ENCODE peak calls at places on chromosomes 4 and X, in four cellular contexts. V, S, C and H are unnamed samples.

GRCh38 chr4:76690091-76690905 is 207.6 kb downstream of the SOWAHB start:
- DNase-seq in C (peak), S (peak), V (no peak), H (no peak)

GRCh38 chrX:24260827-24261550 is 52.9 kb downstream of the SUPT20HL2 start:
- DNase-seq in V (no peak), S (no peak), C (peak), H (peak)

GRCh38 chr4:59838236-59838635 is 1361.9 kb upstream of the ADGRL3 start:
- DNase-seq in V (no peak), S (no peak), C (no peak), H (no peak)

GRCh38 chr4:88841635-88842034 is 144.0 kb upstream of the NAP1L5 start:
- DNase-seq in V (no peak), C (no peak), S (no peak), H (no peak)

GRCh38 chr4:12203945-12204344 is 775.3 kb upstream of the HS3ST1 start:
- DNase-seq in S (no peak), C (no peak), V (no peak), H (no peak)

GRCh38 chrX:83501540-83501939 is 6.5 kb upstream of the POU3F4 start:
- DNase-seq in V (no peak), C (no peak), S (no peak), H (no peak)

GRCh38 chr4:39308576-39308975 is 57.6 kb downstream of the RFC1 start:
- DNase-seq in S (no peak), V (no peak), C (no peak), H (no peak)

GRCh38 chr4:128191115-128191897 is 96.3 kb downstream of the PGRMC2 start:
- DNase-seq in S (peak), C (peak), V (peak), H (peak)

GRCh38 chr4:139599594-139600374 is 43.8 kb upstream of the SETD7 start:
- DNase-seq in V (no peak), S (peak), C (no peak), H (no peak)

GRCh38 chr4:4575284-4576211 is 33.7 kb upstream of the STX18 start:
- DNase-seq in S (peak), C (peak), V (peak), H (peak)

GRCh38 chrX:100368167-100368566 is 41.9 kb downstream of the PCDH19 start:
- DNase-seq in S (peak), V (no peak), C (no peak), H (no peak)

GRCh38 chr4:53354012-53354722 is 11.7 kb downstream of the SCFD2 start:
- DNase-seq in C (no peak), V (no peak), S (no peak), H (no peak)

GRCh38 chr4:118369231-118369630 is 16.4 kb upstream of the PRSS12 start:
- DNase-seq in C (no peak), V (no peak), S (no peak), H (no peak)

GRCh38 chrX:56798866-56799864 is 70.1 kb downstream of the NBDY start:
- DNase-seq in S (no peak), C (peak), V (no peak), H (no peak)

GRCh38 chrX:105837227-105837626 is 14.9 kb downstream of the NRK start:
- DNase-seq in C (no peak), V (no peak), S (no peak), H (peak)

GRCh38 chr4:168711197-168712120 is 214.6 kb downstream of the PALLD start:
- DNase-seq in S (no peak), C (no peak), V (no peak), H (peak)

GRCh38 chr4:1985287-1985686 is 23.5 kb downstream of the NELFA start:
- DNase-seq in V (no peak), S (no peak), C (no peak), H (no peak)

GRCh38 chr4:94889523-94889922 is 131.8 kb downstream of the BMPR1B start:
- DNase-seq in C (no peak), V (no peak), S (no peak), H (no peak)

GRCh38 chr4:24857996-24858395 is 54.8 kb downstream of the CCDC149 start:
- DNase-seq in V (no peak), S (no peak), C (no peak), H (no peak)

GRCh38 chr4:72152731-72153130 is 120.9 kb downstream of the NPFFR2 start:
- DNase-seq in C (no peak), V (no peak), S (no peak), H (no peak)

GRCh38 chr4:156762851-156763250 is 208.7 kb downstream of the PDGFC start:
- DNase-seq in V (no peak), S (no peak), C (no peak), H (peak)

GRCh38 chr4:121270384-121270783 is 106.3 kb upstream of the TNIP3 start:
- DNase-seq in V (no peak), C (no peak), S (no peak), H (no peak)

GRCh38 chr4:10288830-10289533 is 168.2 kb downstream of the ZNF518B start:
- DNase-seq in S (no peak), V (no peak), C (no peak), H (no peak)

GRCh38 chr4:155745984-155746383 is 12.8 kb upstream of the GUCY1B1 start:
- DNase-seq in V (no peak), S (no peak), C (no peak), H (no peak)

GRCh38 chrX:148580016-148580415 is 79.6 kb downstream of the AFF2 start:
- DNase-seq in V (no peak), S (no peak), C (no peak), H (no peak)

GRCh38 chrX:25207803-25208202 is 192.0 kb upstream of the ARX start:
- DNase-seq in V (no peak), S (no peak), C (no peak), H (no peak)

GRCh38 chr4:2714071-2714770 is 41.9 kb downstream of the TNIP2 start:
- DNase-seq in S (no peak), C (no peak), V (no peak), H (peak)

GRCh38 chr4:2825184-2825506 is 18.5 kb upstream of the ADD1 start:
- DNase-seq in C (no peak), S (no peak), V (no peak), H (no peak)

GRCh38 chrX:43552166-43552565 is 103.9 kb upstream of the MAOA start:
- DNase-seq in S (peak), C (peak), V (no peak), H (no peak)

GRCh38 chr4:83639849-83640493 is 104.1 kb downstream of the GPAT3 start:
- DNase-seq in S (peak), V (peak), C (peak), H (no peak)
- TF ChIP-seq EP300 in S (no peak), V (no peak), C (no peak), H (no peak)

DNA sequence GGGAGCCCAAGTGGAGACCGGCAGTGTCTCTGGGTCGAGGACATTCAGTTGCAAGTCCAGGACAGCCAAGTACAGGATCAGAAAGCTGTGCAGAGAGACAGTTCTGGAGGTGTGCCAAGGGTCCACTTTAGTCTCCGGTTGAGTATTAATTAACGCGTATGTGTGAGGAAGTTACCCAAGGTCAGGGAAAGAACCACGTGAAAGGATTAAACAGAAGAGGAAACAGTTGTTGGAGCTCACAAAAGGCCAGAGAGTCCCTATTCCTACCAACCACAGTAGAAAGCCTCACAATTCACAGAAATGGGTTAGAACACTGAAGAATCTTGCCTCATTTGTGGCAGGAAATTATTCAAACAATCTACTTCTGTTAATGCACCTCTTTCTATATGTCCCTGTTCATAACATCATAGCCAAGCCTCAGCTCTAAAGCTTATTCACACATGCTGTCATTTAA is 17.9 kb upstream of the NSUN7 start:
- DNase-seq in S (no peak), C (peak), V (no peak), H (peak)
- H3K27ac ChIP-seq in S (no peak), C (peak), V (no peak), H (peak)

DNA sequence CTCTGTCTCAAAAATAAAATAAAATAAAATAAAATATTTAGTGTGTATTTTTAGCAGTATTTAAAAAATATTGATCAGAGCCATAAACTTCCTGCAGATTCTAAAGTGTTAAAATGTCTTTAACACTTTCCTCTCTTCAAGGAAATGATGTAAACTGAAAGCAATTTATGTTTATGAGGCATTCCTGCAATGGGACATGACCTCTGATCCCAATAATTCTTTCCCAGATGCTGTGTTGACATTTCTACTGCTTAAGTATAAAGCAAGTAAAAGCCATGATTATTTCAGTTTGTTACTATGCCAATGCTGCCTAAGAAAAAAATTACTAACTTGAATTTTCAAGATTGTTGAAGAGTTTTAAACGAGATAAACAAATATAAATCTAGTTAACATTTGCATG is 29.0 kb downstream of the COQ2 start:
- DNase-seq in V (no peak), S (peak), C (no peak), H (no peak)
- TF ChIP-seq EP300 in V (no peak), S (peak), C (no peak), H (no peak)

GRCh38 chr4:147815741-147816140 is 83.9 kb downstream of the ARHGAP10 start:
- DNase-seq in V (no peak), S (no peak), C (no peak), H (no peak)

GRCh38 chr4:147816382-147817254 is 84.7 kb downstream of the ARHGAP10 start:
- DNase-seq in S (no peak), C (no peak), V (no peak), H (no peak)

GRCh38 chr4:147811878-147812277 is 80.0 kb downstream of the ARHGAP10 start:
- DNase-seq in V (no peak), C (no peak), S (no peak), H (no peak)

GRCh38 chr4:147814334-147814733 is 82.4 kb downstream of the ARHGAP10 start:
- DNase-seq in S (no peak), V (no peak), C (no peak), H (no peak)

GRCh38 chr4:147813107-147813773 is 81.4 kb downstream of the ARHGAP10 start:
- DNase-seq in S (no peak), V (no peak), C (no peak), H (no peak)
- H3K27ac ChIP-seq in S (no peak), V (no peak), C (peak), H (peak)

DNA sequence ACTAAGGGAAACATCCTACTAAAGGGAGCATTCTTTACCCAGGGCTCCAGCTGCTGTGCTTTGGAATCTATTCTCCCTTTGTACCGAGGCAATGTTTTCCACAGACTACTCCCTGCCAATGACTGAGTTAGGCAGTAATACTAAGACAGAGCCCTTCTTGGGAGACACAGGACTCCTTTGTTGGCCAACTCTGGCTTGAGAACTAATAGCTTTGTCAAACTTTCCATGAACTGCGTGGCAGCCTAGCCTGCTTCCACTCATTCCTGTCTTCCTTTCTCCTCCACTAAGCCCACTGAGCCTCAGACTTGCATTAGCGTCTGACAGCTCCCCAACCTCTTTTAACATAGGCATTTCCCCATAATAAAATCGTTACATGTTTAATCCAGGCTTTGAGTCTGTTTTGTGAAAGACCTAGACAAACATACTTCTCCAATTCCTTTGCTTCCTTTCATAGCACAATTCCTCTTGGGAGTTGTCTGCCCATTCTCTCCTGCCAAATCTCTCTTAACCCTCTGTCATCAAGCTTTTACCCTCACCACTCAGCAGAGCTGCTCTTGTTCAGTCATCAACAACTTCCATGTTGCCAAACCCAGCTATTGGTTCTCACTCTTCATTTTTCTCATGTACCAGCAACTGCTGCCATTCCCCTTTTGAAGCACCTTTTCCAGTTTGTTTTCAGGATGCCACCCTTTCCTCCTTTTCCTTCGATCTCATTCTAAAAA is 300.3 kb upstream of the IGFBP7 start:
- DNase-seq in C (no peak), S (no peak), V (no peak), H (peak)
- TF ChIP-seq EP300 in C (no peak), S (no peak), V (no peak), H (no peak)

GRCh38 chr4:100540156-100540555 is 22.3 kb upstream of the EMCN start:
- DNase-seq in S (no peak), V (no peak), C (no peak), H (no peak)
- H3K27ac ChIP-seq in S (no peak), V (no peak), C (no peak), H (no peak)

GRCh38 chr4:106264331-106264728 is 51.7 kb downstream of the TBCK start:
- DNase-seq in S (no peak), C (no peak), V (no peak), H (no peak)
- TF ChIP-seq EP300 in S (no peak), C (no peak), V (no peak), H (no peak)